ENCODE peak calls at places on chromosome 19, in ten cellular contexts. One of them, this sample, is unnamed.

GRCh38 chr19:31350033-31350692 is 927 bp upstream of the TSHZ3 start:
- DNase-seq in Peyer's patch: peak; percentile 55
- DNase-seq in CD4-positive, CD25-positive, alpha-beta regulatory T cell: no peak
- DNase-seq in trophoblast cell: no peak
- DNase-seq in naive B cell: no peak
- DNase-seq in stimulated activated CD4-positive, alpha-beta T cell treated with anti-CD3 and anti-CD28 coated beads, Interleukin-2, amount 100 ng/mL, for 4 hours: no peak
- DNase-seq in tibial artery: peak; percentile 78
- DNase-seq in HEK293T: peak; percentile 46
- DNase-seq in neural crest cell: no peak
- DNase-seq in effector memory CD8-positive, alpha-beta T cell: no peak
- DNase-seq in this sample: no peak

GRCh38 chr19:56664511-56664910 is 7.0 kb downstream of the ZNF835 start:
- DNase-seq in neural crest cell: no peak
- DNase-seq in tibial artery: no peak
- DNase-seq in naive B cell: no peak
- DNase-seq in trophoblast cell: no peak
- DNase-seq in HEK293T: no peak
- DNase-seq in CD4-positive, CD25-positive, alpha-beta regulatory T cell: no peak
- DNase-seq in stimulated activated CD4-positive, alpha-beta T cell treated with anti-CD3 and anti-CD28 coated beads, Interleukin-2, amount 100 ng/mL, for 4 hours: no peak
- DNase-seq in Peyer's patch: no peak
- DNase-seq in effector memory CD8-positive, alpha-beta T cell: no peak
- DNase-seq in this sample: no peak

GRCh38 chr19:17011485-17011884 is 15.1 kb downstream of the CPAMD8 start:
- DNase-seq in tibial artery: no peak
- DNase-seq in stimulated activated CD4-positive, alpha-beta T cell treated with anti-CD3 and anti-CD28 coated beads, Interleukin-2, amount 100 ng/mL, for 4 hours: no peak
- DNase-seq in trophoblast cell: no peak
- DNase-seq in CD4-positive, CD25-positive, alpha-beta regulatory T cell: no peak
- DNase-seq in HEK293T: no peak
- DNase-seq in neural crest cell: no peak
- DNase-seq in naive B cell: no peak
- DNase-seq in effector memory CD8-positive, alpha-beta T cell: no peak
- DNase-seq in Peyer's patch: no peak
- DNase-seq in this sample: no peak

GRCh38 chr19:54448037-54448773 is 794 bp upstream of the LENG8 start:
- DNase-seq in stimulated activated CD4-positive, alpha-beta T cell treated with anti-CD3 and anti-CD28 coated beads, Interleukin-2, amount 100 ng/mL, for 4 hours: no peak
- DNase-seq in tibial artery: no peak
- DNase-seq in effector memory CD8-positive, alpha-beta T cell: no peak
- DNase-seq in naive B cell: no peak
- DNase-seq in neural crest cell: peak; percentile 38
- DNase-seq in CD4-positive, CD25-positive, alpha-beta regulatory T cell: peak; percentile 21
- DNase-seq in trophoblast cell: peak; percentile 77
- DNase-seq in Peyer's patch: peak; percentile 77
- DNase-seq in HEK293T: peak; percentile 43
- DNase-seq in this sample: peak; percentile 75

GRCh38 chr19:40733149-40733548 is 16.2 kb downstream of the ITPKC start:
- DNase-seq in CD4-positive, CD25-positive, alpha-beta regulatory T cell: no peak
- DNase-seq in effector memory CD8-positive, alpha-beta T cell: no peak
- DNase-seq in stimulated activated CD4-positive, alpha-beta T cell treated with anti-CD3 and anti-CD28 coated beads, Interleukin-2, amount 100 ng/mL, for 4 hours: no peak
- DNase-seq in Peyer's patch: no peak
- DNase-seq in naive B cell: no peak
- DNase-seq in trophoblast cell: no peak
- DNase-seq in neural crest cell: no peak
- DNase-seq in tibial artery: no peak
- DNase-seq in HEK293T: no peak
- DNase-seq in this sample: no peak

GRCh38 chr19:33639034-33639681 is 17.4 kb downstream of the CHST8 start:
- DNase-seq in CD4-positive, CD25-positive, alpha-beta regulatory T cell: no peak
- DNase-seq in stimulated activated CD4-positive, alpha-beta T cell treated with anti-CD3 and anti-CD28 coated beads, Interleukin-2, amount 100 ng/mL, for 4 hours: no peak
- DNase-seq in HEK293T: no peak
- DNase-seq in neural crest cell: no peak
- DNase-seq in naive B cell: no peak
- DNase-seq in tibial artery: peak; percentile 41
- DNase-seq in trophoblast cell: no peak
- DNase-seq in Peyer's patch: no peak
- DNase-seq in effector memory CD8-positive, alpha-beta T cell: no peak
- DNase-seq in this sample: no peak

GRCh38 chr19:18119243-18120105 is 21.9 kb downstream of the MAST3 start:
- DNase-seq in HEK293T: no peak
- DNase-seq in neural crest cell: no peak
- DNase-seq in tibial artery: no peak
- DNase-seq in CD4-positive, CD25-positive, alpha-beta regulatory T cell: peak; percentile 36
- DNase-seq in Peyer's patch: no peak
- DNase-seq in stimulated activated CD4-positive, alpha-beta T cell treated with anti-CD3 and anti-CD28 coated beads, Interleukin-2, amount 100 ng/mL, for 4 hours: peak; percentile 72
- DNase-seq in effector memory CD8-positive, alpha-beta T cell: peak; percentile 59
- DNase-seq in naive B cell: peak; percentile 52
- DNase-seq in trophoblast cell: no peak
- DNase-seq in this sample: no peak

GRCh38 chr19:16509141-16510061 is 13.2 kb downstream of the C19orf44 start:
- DNase-seq in neural crest cell: no peak
- DNase-seq in effector memory CD8-positive, alpha-beta T cell: no peak
- DNase-seq in CD4-positive, CD25-positive, alpha-beta regulatory T cell: no peak
- DNase-seq in HEK293T: no peak
- DNase-seq in tibial artery: no peak
- DNase-seq in Peyer's patch: no peak
- DNase-seq in trophoblast cell: peak; percentile 24
- DNase-seq in naive B cell: no peak
- DNase-seq in stimulated activated CD4-positive, alpha-beta T cell treated with anti-CD3 and anti-CD28 coated beads, Interleukin-2, amount 100 ng/mL, for 4 hours: no peak
- DNase-seq in this sample: no peak

GRCh38 chr19:11948646-11949045 is 16.2 kb upstream of the ZNF763 start:
- DNase-seq in stimulated activated CD4-positive, alpha-beta T cell treated with anti-CD3 and anti-CD28 coated beads, Interleukin-2, amount 100 ng/mL, for 4 hours: no peak
- DNase-seq in trophoblast cell: no peak
- DNase-seq in tibial artery: no peak
- DNase-seq in effector memory CD8-positive, alpha-beta T cell: no peak
- DNase-seq in naive B cell: no peak
- DNase-seq in Peyer's patch: no peak
- DNase-seq in HEK293T: no peak
- DNase-seq in CD4-positive, CD25-positive, alpha-beta regulatory T cell: no peak
- DNase-seq in neural crest cell: no peak
- DNase-seq in this sample: no peak

GRCh38 chr19:13865578-13866462 is 11.1 kb upstream of the NANOS3 start:
- DNase-seq in trophoblast cell: no peak
- DNase-seq in stimulated activated CD4-positive, alpha-beta T cell treated with anti-CD3 and anti-CD28 coated beads, Interleukin-2, amount 100 ng/mL, for 4 hours: no peak
- DNase-seq in naive B cell: no peak
- DNase-seq in Peyer's patch: no peak
- DNase-seq in neural crest cell: no peak
- DNase-seq in tibial artery: no peak
- DNase-seq in effector memory CD8-positive, alpha-beta T cell: no peak
- DNase-seq in CD4-positive, CD25-positive, alpha-beta regulatory T cell: no peak
- DNase-seq in HEK293T: no peak
- DNase-seq in this sample: peak; percentile 38

GRCh38 chr19:8451885-8452284 is 7.1 kb downstream of the HNRNPM start:
- DNase-seq in Peyer's patch: no peak
- DNase-seq in naive B cell: no peak
- DNase-seq in effector memory CD8-positive, alpha-beta T cell: no peak
- DNase-seq in CD4-positive, CD25-positive, alpha-beta regulatory T cell: no peak
- DNase-seq in HEK293T: no peak
- DNase-seq in neural crest cell: no peak
- DNase-seq in stimulated activated CD4-positive, alpha-beta T cell treated with anti-CD3 and anti-CD28 coated beads, Interleukin-2, amount 100 ng/mL, for 4 hours: no peak
- DNase-seq in tibial artery: no peak
- DNase-seq in trophoblast cell: no peak
- DNase-seq in this sample: peak; percentile 20

GRCh38 chr19:14107581-14108461 is 9.7 kb downstream of the PRKACA start:
- DNase-seq in CD4-positive, CD25-positive, alpha-beta regulatory T cell: no peak
- DNase-seq in tibial artery: peak; percentile 83
- DNase-seq in neural crest cell: no peak
- DNase-seq in naive B cell: no peak
- DNase-seq in Peyer's patch: no peak
- DNase-seq in stimulated activated CD4-positive, alpha-beta T cell treated with anti-CD3 and anti-CD28 coated beads, Interleukin-2, amount 100 ng/mL, for 4 hours: no peak
- DNase-seq in trophoblast cell: no peak
- DNase-seq in HEK293T: no peak
- DNase-seq in effector memory CD8-positive, alpha-beta T cell: no peak
- DNase-seq in this sample: peak; percentile 91

GRCh38 chr19:18478545-18479311 is 40.8 kb upstream of the ISYNA1 start:
- DNase-seq in tibial artery: peak; percentile 92
- DNase-seq in CD4-positive, CD25-positive, alpha-beta regulatory T cell: peak; percentile 16
- DNase-seq in naive B cell: no peak
- DNase-seq in Peyer's patch: no peak
- DNase-seq in HEK293T: no peak
- DNase-seq in stimulated activated CD4-positive, alpha-beta T cell treated with anti-CD3 and anti-CD28 coated beads, Interleukin-2, amount 100 ng/mL, for 4 hours: peak; percentile 21
- DNase-seq in trophoblast cell: peak; percentile 93
- DNase-seq in effector memory CD8-positive, alpha-beta T cell: peak; percentile 56
- DNase-seq in neural crest cell: no peak
- DNase-seq in this sample: peak; percentile 47

GRCh38 chr19:1862424-1863307 is 713 bp downstream of the KLF16 start:
- DNase-seq in effector memory CD8-positive, alpha-beta T cell: peak; percentile 62
- DNase-seq in HEK293T: peak; percentile 63
- DNase-seq in Peyer's patch: peak; percentile 78
- DNase-seq in tibial artery: no peak
- DNase-seq in CD4-positive, CD25-positive, alpha-beta regulatory T cell: peak; percentile 58
- DNase-seq in neural crest cell: no peak
- DNase-seq in naive B cell: peak; percentile 58
- DNase-seq in trophoblast cell: no peak
- DNase-seq in stimulated activated CD4-positive, alpha-beta T cell treated with anti-CD3 and anti-CD28 coated beads, Interleukin-2, amount 100 ng/mL, for 4 hours: peak; percentile 36
- DNase-seq in this sample: no peak

GRCh38 chr19:10763828-10764339 is 46.0 kb downstream of the DNM2 start:
- DNase-seq in CD4-positive, CD25-positive, alpha-beta regulatory T cell: no peak
- DNase-seq in tibial artery: no peak
- DNase-seq in effector memory CD8-positive, alpha-beta T cell: no peak
- DNase-seq in stimulated activated CD4-positive, alpha-beta T cell treated with anti-CD3 and anti-CD28 coated beads, Interleukin-2, amount 100 ng/mL, for 4 hours: no peak
- DNase-seq in Peyer's patch: peak; percentile 54
- DNase-seq in trophoblast cell: no peak
- DNase-seq in naive B cell: no peak
- DNase-seq in neural crest cell: no peak
- DNase-seq in HEK293T: no peak
- DNase-seq in this sample: no peak

GRCh38 chr19:10514211-10515145 is 2.8 kb downstream of the S1PR5 start:
- DNase-seq in trophoblast cell: no peak
- DNase-seq in CD4-positive, CD25-positive, alpha-beta regulatory T cell: no peak
- DNase-seq in naive B cell: no peak
- DNase-seq in effector memory CD8-positive, alpha-beta T cell: peak; percentile 65
- DNase-seq in stimulated activated CD4-positive, alpha-beta T cell treated with anti-CD3 and anti-CD28 coated beads, Interleukin-2, amount 100 ng/mL, for 4 hours: no peak
- DNase-seq in neural crest cell: no peak
- DNase-seq in HEK293T: no peak
- DNase-seq in tibial artery: no peak
- DNase-seq in Peyer's patch: no peak
- DNase-seq in this sample: peak; percentile 32

GRCh38 chr19:50300814-50301606 is 28.2 kb downstream of the KCNC3 start:
- DNase-seq in tibial artery: no peak
- DNase-seq in naive B cell: no peak
- DNase-seq in neural crest cell: no peak
- DNase-seq in trophoblast cell: no peak
- DNase-seq in CD4-positive, CD25-positive, alpha-beta regulatory T cell: no peak
- DNase-seq in Peyer's patch: no peak
- DNase-seq in HEK293T: no peak
- DNase-seq in stimulated activated CD4-positive, alpha-beta T cell treated with anti-CD3 and anti-CD28 coated beads, Interleukin-2, amount 100 ng/mL, for 4 hours: no peak
- DNase-seq in effector memory CD8-positive, alpha-beta T cell: no peak
- DNase-seq in this sample: peak; percentile 92

GRCh38 chr19:48186541-48186991 is 16.1 kb downstream of the ZSWIM9 start:
- DNase-seq in stimulated activated CD4-positive, alpha-beta T cell treated with anti-CD3 and anti-CD28 coated beads, Interleukin-2, amount 100 ng/mL, for 4 hours: no peak
- DNase-seq in trophoblast cell: no peak
- DNase-seq in effector memory CD8-positive, alpha-beta T cell: no peak
- DNase-seq in neural crest cell: no peak
- DNase-seq in Peyer's patch: no peak
- DNase-seq in HEK293T: no peak
- DNase-seq in CD4-positive, CD25-positive, alpha-beta regulatory T cell: no peak
- DNase-seq in tibial artery: peak; percentile 59
- DNase-seq in naive B cell: peak; percentile 17
- DNase-seq in this sample: no peak

GRCh38 chr19:16702123-16702522 is 17.5 kb upstream of the NWD1 start:
- DNase-seq in HEK293T: no peak
- DNase-seq in trophoblast cell: no peak
- DNase-seq in neural crest cell: no peak
- DNase-seq in stimulated activated CD4-positive, alpha-beta T cell treated with anti-CD3 and anti-CD28 coated beads, Interleukin-2, amount 100 ng/mL, for 4 hours: no peak
- DNase-seq in effector memory CD8-positive, alpha-beta T cell: no peak
- DNase-seq in CD4-positive, CD25-positive, alpha-beta regulatory T cell: no peak
- DNase-seq in Peyer's patch: no peak
- DNase-seq in naive B cell: no peak
- DNase-seq in tibial artery: no peak
- DNase-seq in this sample: peak; percentile 45

GRCh38 chr19:33389574-33390119 is 16.1 kb downstream of the CEBPG start:
- DNase-seq in trophoblast cell: no peak
- DNase-seq in effector memory CD8-positive, alpha-beta T cell: no peak
- DNase-seq in naive B cell: no peak
- DNase-seq in Peyer's patch: peak; percentile 56
- DNase-seq in CD4-positive, CD25-positive, alpha-beta regulatory T cell: no peak
- DNase-seq in tibial artery: no peak
- DNase-seq in neural crest cell: no peak
- DNase-seq in stimulated activated CD4-positive, alpha-beta T cell treated with anti-CD3 and anti-CD28 coated beads, Interleukin-2, amount 100 ng/mL, for 4 hours: no peak
- DNase-seq in HEK293T: no peak
- DNase-seq in this sample: no peak

GRCh38 chr19:47309038-47309437 is 623 bp upstream of the C5AR1 start:
- DNase-seq in HEK293T: no peak
- DNase-seq in stimulated activated CD4-positive, alpha-beta T cell treated with anti-CD3 and anti-CD28 coated beads, Interleukin-2, amount 100 ng/mL, for 4 hours: no peak
- DNase-seq in CD4-positive, CD25-positive, alpha-beta regulatory T cell: no peak
- DNase-seq in tibial artery: peak; percentile 83
- DNase-seq in neural crest cell: no peak
- DNase-seq in effector memory CD8-positive, alpha-beta T cell: no peak
- DNase-seq in trophoblast cell: no peak
- DNase-seq in Peyer's patch: no peak
- DNase-seq in naive B cell: no peak
- DNase-seq in this sample: no peak